ENCODE peak calls at places on chromosomes 12 and 14, in eight cellular contexts. E, F, B, V, T, J, A and P are unnamed samples.

GRCh38 chr14:21022686-21023085 is 2.2 kb downstream of the NDRG2 start:
- DNase-seq in J (no peak), E (no peak), F (no peak), B (no peak), V (no peak), A (no peak), T (no peak), P (no peak)

GRCh38 chr14:95886366-95886765 is 9.7 kb downstream of the TUNAR start:
- DNase-seq in J (no peak), A (no peak), V (no peak), E (no peak), T (no peak), B (no peak), F (no peak), P (no peak)

GRCh38 chr12:53060721-53061276 is 10.9 kb downstream of the TNS2 start:
- DNase-seq in T (peak), V (peak), A (no peak), B (no peak), E (no peak), J (no peak), F (peak), P (peak)

GRCh38 chr12:56375598-56376434 is 13.2 kb upstream of the APOF start:
- DNase-seq in T (no peak), E (no peak), F (no peak), V (peak), A (no peak), J (no peak), B (no peak), P (no peak)

GRCh38 chr12:62767946-62768345 is 167.0 kb downstream of the PPM1H start:
- DNase-seq in J (no peak), E (no peak), V (no peak), A (no peak), T (no peak), B (no peak), F (no peak), P (no peak)

GRCh38 chr12:54658306-54659264 is 10.4 kb upstream of the DCD start:
- DNase-seq in T (no peak), J (peak), A (no peak), E (peak), F (peak), V (peak), B (peak), P (no peak)

GRCh38 chr12:103100226-103100866 is 142.9 kb downstream of the ASCL1 start:
- DNase-seq in B (no peak), T (no peak), F (no peak), J (no peak), A (no peak), E (no peak), V (no peak), P (no peak)

GRCh38 chr14:35365130-35366047 is 39.2 kb downstream of the NFKBIA start:
- DNase-seq in A (peak), V (peak), B (no peak), J (no peak), T (peak), F (peak), E (peak), P (no peak)

GRCh38 chr14:35285168-35285990 is 6.8 kb upstream of the PSMA6 start:
- DNase-seq in V (no peak), F (no peak), E (no peak), A (no peak), T (no peak), B (no peak), J (no peak), P (no peak)

GRCh38 chr12:53940448-53941014 is 1.9 kb downstream of the HOXC13 start:
- DNase-seq in E (no peak), T (no peak), F (no peak), J (no peak), B (no peak), V (peak), A (no peak), P (no peak)

GRCh38 chr12:90978117-90978770 is 23.3 kb upstream of the CCER1 start:
- DNase-seq in A (peak), B (no peak), E (peak), J (no peak), T (no peak), V (no peak), F (peak), P (no peak)

GRCh38 chr12:111166779-111167540 is 201.9 kb downstream of the PHETA1 start:
- DNase-seq in E (no peak), V (no peak), J (no peak), F (no peak), T (no peak), B (no peak), A (no peak), P (no peak)

GRCh38 chr12:131311764-131312163 is 358.1 kb downstream of the ADGRD1 start:
- DNase-seq in V (no peak), A (no peak), J (no peak), B (no peak), E (no peak), T (no peak), F (no peak), P (no peak)

GRCh38 chr14:98931126-98931525 is 340.9 kb downstream of the BCL11B start:
- DNase-seq in V (no peak), B (no peak), A (no peak), F (no peak), E (no peak), T (no peak), J (no peak), P (no peak)

GRCh38 chr12:106179086-106179485 is 40.3 kb upstream of the NUAK1 start:
- DNase-seq in E (no peak), T (no peak), B (no peak), V (no peak), J (no peak), F (peak), A (no peak), P (no peak)

GRCh38 chr14:84003316-84003715 is 1526.6 kb upstream of the FLRT2 start:
- DNase-seq in F (no peak), T (no peak), J (no peak), V (no peak), B (no peak), A (no peak), E (no peak), P (no peak)

GRCh38 chr14:68248481-68249255 is 429.1 kb downstream of the RAD51B start:
- DNase-seq in B (peak), J (no peak), V (no peak), E (peak), F (peak), A (peak), T (peak), P (no peak)

GRCh38 chr12:104957388-104958008 is 592 bp downstream of the SLC41A2 start:
- DNase-seq in V (peak), E (no peak), B (peak), J (no peak), F (no peak), A (no peak), T (no peak), P (no peak)

GRCh38 chr12:130978785-130979184 is 25.1 kb downstream of the ADGRD1 start:
- DNase-seq in A (no peak), F (no peak), E (no peak), J (no peak), V (no peak), B (no peak), T (no peak), P (no peak)

GRCh38 chr12:46585854-46586621 is 213.5 kb upstream of the SLC38A2 start:
- DNase-seq in V (peak), E (no peak), J (peak), B (peak), F (peak), A (peak), T (no peak), P (no peak)

GRCh38 chr12:8697120-8697475 is 693 bp upstream of the RIMKLB start:
- DNase-seq in V (peak), T (no peak), B (peak), E (peak), F (peak), J (no peak), A (peak), P (no peak)

GRCh38 chr14:63747836-63748235 is 20.0 kb upstream of the SGPP1 start:
- DNase-seq in T (no peak), F (no peak), E (no peak), B (no peak), A (no peak), V (no peak), J (no peak), P (no peak)

GRCh38 chr12:64137117-64137516 is 85.0 kb downstream of the KICS2 start:
- DNase-seq in F (no peak), J (no peak), A (no peak), E (no peak), B (no peak), T (no peak), V (no peak), P (no peak)

GRCh38 chr12:44628180-44628579 is 247.9 kb downstream of the NELL2 start:
- DNase-seq in E (no peak), A (no peak), J (no peak), T (no peak), F (no peak), V (no peak), B (no peak), P (no peak)

GRCh38 chr12:131312793-131313545 is 359.3 kb downstream of the ADGRD1 start:
- DNase-seq in V (no peak), T (no peak), F (no peak), B (no peak), J (no peak), A (no peak), E (no peak), P (no peak)

GRCh38 chr12:8912910-8913309 is 1.4 kb upstream of the PHC1 start:
- DNase-seq in J (peak), F (peak), B (peak), E (peak), T (no peak), A (no peak), V (no peak), P (no peak)

GRCh38 chr12:124769166-124769530 is 94.5 kb downstream of the SCARB1 start:
- DNase-seq in E (no peak), B (no peak), T (no peak), A (no peak), V (no peak), F (no peak), J (no peak), P (no peak)
- TF ChIP-seq CTCF in E (no peak), B (no peak), T (no peak), A (no peak), V (no peak), F (no peak), J (no peak), P (no peak)

GRCh38 chr12:16165506-16165905 is 112.0 kb downstream of the SLC15A5 start:
- DNase-seq in B (peak), F (peak), A (peak), E (peak), T (peak), V (peak), J (peak), P (no peak)
- TF ChIP-seq CTCF in B (peak), F (peak), A (peak), E (peak), T (peak), V (peak), J (peak), P (peak)

DNA sequence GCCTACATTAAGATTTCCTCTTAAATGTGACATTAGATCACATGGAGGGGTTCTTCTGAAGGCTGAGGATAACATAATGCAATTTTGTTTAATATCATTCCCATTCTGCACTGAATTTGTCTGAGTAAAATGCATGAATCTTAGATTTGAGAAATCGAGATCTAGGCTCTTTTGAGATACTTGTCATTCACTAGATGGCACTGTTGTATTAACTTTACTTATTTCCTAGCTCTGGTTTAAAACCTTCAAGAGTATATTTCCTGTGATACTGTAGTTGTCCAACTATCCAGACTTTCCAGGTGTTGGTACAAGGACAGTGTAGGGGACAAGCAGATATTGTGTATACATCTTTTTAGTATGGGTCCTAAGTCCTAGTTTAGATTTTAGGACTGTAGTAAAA is 91.7 kb upstream of the SEL1L start:
- DNase-seq in V (no peak), B (no peak), T (no peak), A (no peak), E (peak), F (peak), J (no peak), P (no peak)
- TF ChIP-seq CTCF in V (peak), B (peak), T (peak), A (no peak), E (peak), F (peak), J (no peak), P (peak)

DNA sequence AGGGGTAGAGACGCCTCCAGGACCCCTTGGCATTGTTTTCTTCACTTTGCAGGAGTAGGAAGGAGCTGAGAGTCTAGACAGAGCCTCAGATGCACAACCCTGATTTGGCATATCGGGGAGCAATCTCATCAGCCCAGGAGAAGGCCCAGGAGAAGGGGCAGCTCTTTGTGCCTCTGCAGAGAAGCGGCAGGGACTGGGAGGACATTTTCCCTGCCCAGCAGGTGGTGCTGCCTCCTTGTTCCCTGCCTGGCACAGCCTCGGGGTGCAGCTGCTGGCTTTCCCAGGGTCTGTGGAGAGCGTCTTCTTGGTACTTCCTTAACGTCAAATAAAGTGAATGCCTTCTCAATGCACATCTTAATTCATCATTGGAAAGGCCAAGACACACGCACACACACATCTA is 419.5 kb downstream of the TMEM121 start:
- DNase-seq in E (no peak), F (no peak), B (no peak), T (no peak), A (no peak), V (no peak), J (no peak), P (no peak)
- TF ChIP-seq CTCF in E (no peak), F (no peak), B (no peak), T (no peak), A (no peak), V (no peak), J (no peak), P (no peak)

DNA sequence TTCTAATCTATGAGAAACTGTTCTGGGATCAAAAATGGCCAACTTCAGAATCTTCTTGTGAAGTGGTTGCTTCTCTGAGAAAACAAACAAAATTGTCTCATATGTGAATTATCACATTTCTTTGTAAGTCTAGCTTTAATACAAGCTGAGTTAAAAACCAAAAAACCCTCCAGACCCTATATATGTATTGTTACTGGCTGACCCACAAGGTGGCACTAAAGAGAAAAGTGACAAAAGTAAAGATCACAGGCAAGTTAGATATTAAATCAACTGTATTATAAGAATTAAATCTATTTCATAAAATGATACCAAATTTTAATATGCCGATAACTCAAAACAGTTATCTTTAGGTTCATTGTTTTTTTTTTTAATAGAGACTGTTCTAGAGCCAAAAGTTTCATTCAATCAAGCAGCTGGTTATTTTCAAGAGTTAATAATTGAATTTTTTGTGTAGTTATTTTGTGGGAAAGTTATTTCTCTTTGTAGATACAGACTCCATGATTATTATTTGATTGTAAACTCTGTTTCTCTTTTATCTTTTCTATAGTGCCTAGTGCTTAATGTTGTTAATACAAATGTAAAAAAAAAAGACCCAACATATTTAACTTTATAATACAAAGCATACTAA is 7.5 kb upstream of the TRHDE start:
- DNase-seq in E (no peak), F (peak), A (peak), T (no peak), B (no peak), V (no peak), J (no peak), P (no peak)
- TF ChIP-seq CTCF in E (peak), F (peak), A (peak), T (peak), B (peak), V (no peak), J (peak), P (peak)

DNA sequence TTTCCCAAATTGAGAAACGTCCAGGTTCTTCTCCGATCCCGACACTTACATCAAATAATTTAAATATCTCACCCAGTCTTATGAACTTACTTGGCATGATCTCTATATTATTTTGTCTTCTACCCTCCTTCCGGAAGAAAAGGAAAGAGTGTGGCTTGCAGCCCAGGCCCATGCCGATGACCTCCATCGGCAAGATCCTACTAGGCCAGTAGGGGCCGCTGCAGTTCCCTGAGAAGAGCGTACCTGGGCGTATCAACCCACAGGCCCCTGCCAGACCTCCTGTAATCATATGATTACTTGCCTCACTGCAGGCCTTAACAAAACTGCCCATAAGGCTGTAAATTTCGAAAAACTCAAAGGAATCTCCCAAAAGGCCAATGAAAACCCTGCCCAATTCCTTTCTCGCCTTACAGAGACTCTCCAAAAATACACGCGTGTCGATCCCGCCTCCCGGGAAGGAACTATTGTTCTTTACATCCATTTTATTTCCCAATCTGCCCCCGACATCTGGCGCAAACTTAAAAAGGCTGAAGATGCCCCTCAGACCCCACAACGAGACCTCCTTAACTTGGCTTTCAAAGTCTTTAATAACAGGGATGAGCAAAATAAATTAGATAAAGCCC is 69.6 kb downstream of the MOK start:
- DNase-seq in E (peak), B (peak), A (peak), T (peak), J (peak), F (peak), V (peak), P (peak)
- TF ChIP-seq CTCF in E (peak), B (peak), A (peak), T (peak), J (peak), F (peak), V (peak), P (peak)

GRCh38 chr14:104680806-104681688 is 8.4 kb upstream of the INF2 start:
- DNase-seq in E (peak), A (peak), T (peak), J (no peak), V (peak), F (peak), B (no peak), P (no peak)
- TF ChIP-seq CTCF in E (no peak), A (peak), T (no peak), J (no peak), V (peak), F (peak), B (peak), P (peak)

DNA sequence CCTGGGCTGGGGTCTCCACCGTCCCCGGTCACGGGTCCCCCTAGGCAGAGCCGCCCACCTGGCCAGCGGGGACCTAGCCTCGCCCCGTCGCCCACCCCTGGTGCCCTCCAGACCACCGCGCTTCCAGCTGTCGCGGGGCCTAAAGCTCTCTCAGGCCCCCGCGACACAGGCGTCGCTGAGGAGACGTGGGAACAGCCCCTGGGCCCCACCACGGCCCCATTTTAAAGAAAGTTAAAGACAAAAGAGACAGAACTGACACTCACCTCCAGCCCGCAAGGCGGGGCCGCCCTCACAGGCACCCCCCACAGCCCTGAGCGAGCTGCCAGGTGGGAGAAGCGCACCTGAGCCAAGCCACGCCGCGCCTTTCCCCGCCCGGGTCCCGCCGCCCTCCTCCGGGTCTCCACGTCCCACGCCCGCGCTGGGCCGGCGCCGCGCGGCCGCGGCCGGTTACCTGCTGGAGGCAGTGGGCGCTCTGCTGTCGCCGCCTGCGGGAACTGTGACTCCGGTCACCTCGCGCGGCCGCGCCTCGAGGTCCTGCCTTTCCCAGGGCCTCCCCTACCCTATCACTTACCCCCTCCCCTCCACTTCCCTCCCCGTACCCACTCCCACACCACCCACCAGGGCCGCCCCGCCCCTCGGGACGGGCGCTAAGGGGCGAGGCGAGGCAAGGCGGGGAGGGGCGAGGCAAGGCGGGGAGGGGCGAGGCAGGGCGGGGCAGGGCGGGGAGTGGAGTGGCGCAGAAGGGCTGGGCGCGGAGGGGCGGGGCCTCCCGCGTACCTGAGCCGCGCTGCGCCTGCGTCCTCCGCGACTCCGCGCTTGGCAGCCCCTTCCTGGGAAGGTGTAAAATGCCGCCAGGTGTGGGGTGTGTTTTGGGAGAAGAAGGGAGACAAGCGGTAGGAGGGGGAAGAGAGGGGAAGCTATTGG is 31.2 kb downstream of the TC2N start:
- DNase-seq in J (peak), B (peak), V (peak), E (peak), A (no peak), T (peak), F (peak), P (peak)
- TF ChIP-seq CTCF in J (no peak), B (no peak), V (no peak), E (no peak), A (no peak), T (no peak), F (no peak), P (peak)